ENCODE peak calls at places on chromosomes 6 and 20, in six cellular contexts. One of them, this sample, is unnamed.

GRCh38 chr20:17743677-17744076 is 43.9 kb downstream of the BANF2 start:
- DNase-seq in lower leg skin: no peak
- DNase-seq in A549: no peak
- DNase-seq in activated CD4-positive, alpha-beta T cell treated with anti-CD3 and anti-CD28 coated beads, Interleukin-2, amount 50 U/mL, for 24 hours: no peak
- DNase-seq in activated naive CD4-positive, alpha-beta T cell: no peak
- DNase-seq in D341Med: no peak
- DNase-seq in this sample: no peak

GRCh38 chr20:37902504-37903313 is at the start of gene VSTM2L:
- DNase-seq in lower leg skin: no peak
- DNase-seq in A549: peak
- DNase-seq in activated CD4-positive, alpha-beta T cell treated with anti-CD3 and anti-CD28 coated beads, Interleukin-2, amount 50 U/mL, for 24 hours: no peak
- DNase-seq in activated naive CD4-positive, alpha-beta T cell: no peak
- DNase-seq in D341Med: peak
- DNase-seq in this sample: no peak

GRCh38 chr20:1665345-1665744 is 7.8 kb upstream of the SIRPG start:
- DNase-seq in lower leg skin: no peak
- DNase-seq in A549: no peak
- DNase-seq in activated CD4-positive, alpha-beta T cell treated with anti-CD3 and anti-CD28 coated beads, Interleukin-2, amount 50 U/mL, for 24 hours: no peak
- DNase-seq in activated naive CD4-positive, alpha-beta T cell: no peak
- DNase-seq in D341Med: no peak
- DNase-seq in this sample: no peak

GRCh38 chr20:21681932-21682318 is 23.5 kb upstream of the PAX1 start:
- DNase-seq in lower leg skin: no peak
- DNase-seq in A549: no peak
- DNase-seq in activated CD4-positive, alpha-beta T cell treated with anti-CD3 and anti-CD28 coated beads, Interleukin-2, amount 50 U/mL, for 24 hours: no peak
- DNase-seq in activated naive CD4-positive, alpha-beta T cell: no peak
- DNase-seq in D341Med: no peak
- DNase-seq in this sample: no peak

GRCh38 chr6:1524040-1524480 is 85.7 kb upstream of the FOXC1 start:
- DNase-seq in lower leg skin: no peak
- DNase-seq in A549: peak
- DNase-seq in activated CD4-positive, alpha-beta T cell treated with anti-CD3 and anti-CD28 coated beads, Interleukin-2, amount 50 U/mL, for 24 hours: peak
- DNase-seq in activated naive CD4-positive, alpha-beta T cell: peak
- DNase-seq in D341Med: no peak
- DNase-seq in this sample: no peak

GRCh38 chr6:101401792-101402617 is 8.5 kb downstream of the GRIK2 start:
- DNase-seq in lower leg skin: no peak
- DNase-seq in A549: no peak
- DNase-seq in activated CD4-positive, alpha-beta T cell treated with anti-CD3 and anti-CD28 coated beads, Interleukin-2, amount 50 U/mL, for 24 hours: no peak
- DNase-seq in activated naive CD4-positive, alpha-beta T cell: no peak
- DNase-seq in D341Med: no peak
- DNase-seq in this sample: no peak

GRCh38 chr6:148972481-148972880 is 225.7 kb downstream of the UST start:
- DNase-seq in lower leg skin: no peak
- DNase-seq in A549: peak
- DNase-seq in activated CD4-positive, alpha-beta T cell treated with anti-CD3 and anti-CD28 coated beads, Interleukin-2, amount 50 U/mL, for 24 hours: no peak
- DNase-seq in activated naive CD4-positive, alpha-beta T cell: peak
- DNase-seq in D341Med: no peak
- DNase-seq in this sample: peak

GRCh38 chr6:148981515-148981914 is 234.7 kb downstream of the UST start:
- DNase-seq in lower leg skin: no peak
- DNase-seq in A549: no peak
- DNase-seq in activated CD4-positive, alpha-beta T cell treated with anti-CD3 and anti-CD28 coated beads, Interleukin-2, amount 50 U/mL, for 24 hours: no peak
- DNase-seq in activated naive CD4-positive, alpha-beta T cell: no peak
- DNase-seq in D341Med: no peak
- DNase-seq in this sample: no peak

GRCh38 chr20:57258055-57258454 is 8.4 kb downstream of the BMP7 start:
- DNase-seq in lower leg skin: no peak
- DNase-seq in A549: no peak
- DNase-seq in activated CD4-positive, alpha-beta T cell treated with anti-CD3 and anti-CD28 coated beads, Interleukin-2, amount 50 U/mL, for 24 hours: no peak
- DNase-seq in activated naive CD4-positive, alpha-beta T cell: no peak
- DNase-seq in D341Med: no peak
- DNase-seq in this sample: no peak

GRCh38 chr6:155377061-155377460 is 62.8 kb upstream of the TFB1M start:
- DNase-seq in lower leg skin: no peak
- DNase-seq in A549: no peak
- DNase-seq in activated CD4-positive, alpha-beta T cell treated with anti-CD3 and anti-CD28 coated beads, Interleukin-2, amount 50 U/mL, for 24 hours: no peak
- DNase-seq in activated naive CD4-positive, alpha-beta T cell: no peak
- DNase-seq in D341Med: no peak
- DNase-seq in this sample: no peak

GRCh38 chr6:150146436-150146835 is 3.6 kb downstream of the PPP1R14C start:
- DNase-seq in lower leg skin: no peak
- DNase-seq in A549: no peak
- DNase-seq in activated CD4-positive, alpha-beta T cell treated with anti-CD3 and anti-CD28 coated beads, Interleukin-2, amount 50 U/mL, for 24 hours: no peak
- DNase-seq in activated naive CD4-positive, alpha-beta T cell: no peak
- DNase-seq in D341Med: no peak
- DNase-seq in this sample: no peak

GRCh38 chr6:163744256-163744925 is 329.9 kb downstream of the QKI start:
- DNase-seq in lower leg skin: no peak
- DNase-seq in A549: no peak
- DNase-seq in activated CD4-positive, alpha-beta T cell treated with anti-CD3 and anti-CD28 coated beads, Interleukin-2, amount 50 U/mL, for 24 hours: no peak
- DNase-seq in activated naive CD4-positive, alpha-beta T cell: no peak
- DNase-seq in D341Med: no peak
- DNase-seq in this sample: no peak

GRCh38 chr6:116144590-116144989 is 18.7 kb upstream of the COL10A1 start:
- DNase-seq in lower leg skin: no peak
- DNase-seq in A549: no peak
- DNase-seq in activated CD4-positive, alpha-beta T cell treated with anti-CD3 and anti-CD28 coated beads, Interleukin-2, amount 50 U/mL, for 24 hours: no peak
- DNase-seq in activated naive CD4-positive, alpha-beta T cell: no peak
- DNase-seq in D341Med: no peak
- DNase-seq in this sample: peak

GRCh38 chr20:18566892-18567738 is at the start of gene SMIM26:
- DNase-seq in lower leg skin: peak
- DNase-seq in A549: peak
- DNase-seq in activated CD4-positive, alpha-beta T cell treated with anti-CD3 and anti-CD28 coated beads, Interleukin-2, amount 50 U/mL, for 24 hours: peak
- DNase-seq in activated naive CD4-positive, alpha-beta T cell: peak
- DNase-seq in D341Med: peak
- DNase-seq in this sample: peak

GRCh38 chr6:93293399-93294271 is 125.7 kb downstream of the EPHA7 start:
- DNase-seq in lower leg skin: no peak
- DNase-seq in A549: no peak
- DNase-seq in activated CD4-positive, alpha-beta T cell treated with anti-CD3 and anti-CD28 coated beads, Interleukin-2, amount 50 U/mL, for 24 hours: no peak
- DNase-seq in activated naive CD4-positive, alpha-beta T cell: no peak
- DNase-seq in D341Med: no peak
- DNase-seq in this sample: no peak

GRCh38 chr6:90078513-90079289 is 184.4 kb downstream of the GJA10 start:
- DNase-seq in lower leg skin: no peak
- DNase-seq in A549: no peak
- DNase-seq in activated CD4-positive, alpha-beta T cell treated with anti-CD3 and anti-CD28 coated beads, Interleukin-2, amount 50 U/mL, for 24 hours: peak
- DNase-seq in activated naive CD4-positive, alpha-beta T cell: no peak
- DNase-seq in D341Med: no peak
- DNase-seq in this sample: no peak

GRCh38 chr20:47054945-47055344 is 160.3 kb downstream of the EYA2 start:
- DNase-seq in lower leg skin: peak
- DNase-seq in A549: no peak
- DNase-seq in activated CD4-positive, alpha-beta T cell treated with anti-CD3 and anti-CD28 coated beads, Interleukin-2, amount 50 U/mL, for 24 hours: no peak
- DNase-seq in activated naive CD4-positive, alpha-beta T cell: no peak
- DNase-seq in D341Med: no peak
- DNase-seq in this sample: peak